ENCODE peak calls at places on chromosomes 11 and 22, in five cellular contexts. One of them, this sample, is unnamed.

GRCh38 chr22:23494593-23495266 is 85.4 kb downstream of the IGLL1 start:
- DNase-seq in fibroblast of lung: no peak
- DNase-seq in kidney epithelial cell: no peak
- DNase-seq in tibial artery: no peak
- DNase-seq in AG09309: no peak
- DNase-seq in this sample: no peak

GRCh38 chr22:39236321-39237275 is 8.2 kb downstream of the PDGFB start:
- DNase-seq in tibial artery: no peak
- DNase-seq in fibroblast of lung: no peak
- DNase-seq in AG09309: no peak
- DNase-seq in kidney epithelial cell: no peak
- DNase-seq in this sample: no peak

GRCh38 chr11:33942954-33943353 is 51.1 kb upstream of the LMO2 start:
- DNase-seq in kidney epithelial cell: no peak
- DNase-seq in fibroblast of lung: peak; percentile 94
- DNase-seq in AG09309: peak; percentile 33
- DNase-seq in tibial artery: peak; percentile 78
- DNase-seq in this sample: no peak

GRCh38 chr11:76266269-76266668 is 60.0 kb upstream of the WNT11 start:
- DNase-seq in kidney epithelial cell: peak; percentile 63
- DNase-seq in AG09309: peak; percentile 51
- DNase-seq in tibial artery: peak; percentile 72
- DNase-seq in fibroblast of lung: peak; percentile 80
- DNase-seq in this sample: peak; percentile 31

GRCh38 chr11:71463331-71464211 is 10.6 kb downstream of the NADSYN1 start:
- DNase-seq in kidney epithelial cell: no peak
- DNase-seq in fibroblast of lung: no peak
- DNase-seq in tibial artery: no peak
- DNase-seq in AG09309: no peak
- DNase-seq in this sample: no peak

GRCh38 chr11:95655544-95655943 is 134.0 kb downstream of the FAM76B start:
- DNase-seq in AG09309: no peak
- DNase-seq in fibroblast of lung: no peak
- DNase-seq in tibial artery: no peak
- DNase-seq in kidney epithelial cell: no peak
- DNase-seq in this sample: no peak

GRCh38 chr11:73521621-73522020 is 76.3 kb downstream of the FAM168A start:
- DNase-seq in kidney epithelial cell: peak; percentile 16
- DNase-seq in tibial artery: no peak
- DNase-seq in AG09309: no peak
- DNase-seq in fibroblast of lung: peak; percentile 61
- DNase-seq in this sample: no peak

GRCh38 chr22:35904332-35904692 is 124.3 kb downstream of the RBFOX2 start:
- DNase-seq in kidney epithelial cell: no peak
- DNase-seq in fibroblast of lung: no peak
- DNase-seq in tibial artery: no peak
- DNase-seq in AG09309: no peak
- DNase-seq in this sample: no peak

GRCh38 chr11:74121804-74122203 is 49.0 kb downstream of the C2CD3 start:
- DNase-seq in AG09309: no peak
- DNase-seq in kidney epithelial cell: no peak
- DNase-seq in fibroblast of lung: no peak
- DNase-seq in tibial artery: no peak
- DNase-seq in this sample: no peak

GRCh38 chr11:46511352-46511751 is 82.5 kb downstream of the AMBRA1 start:
- DNase-seq in tibial artery: no peak
- DNase-seq in kidney epithelial cell: no peak
- DNase-seq in AG09309: no peak
- DNase-seq in fibroblast of lung: no peak
- DNase-seq in this sample: no peak

GRCh38 chr11:94721565-94722292 is 46.4 kb upstream of the AMOTL1 start:
- DNase-seq in fibroblast of lung: no peak
- DNase-seq in kidney epithelial cell: no peak
- DNase-seq in AG09309: no peak
- DNase-seq in tibial artery: no peak
- DNase-seq in this sample: no peak

DNA sequence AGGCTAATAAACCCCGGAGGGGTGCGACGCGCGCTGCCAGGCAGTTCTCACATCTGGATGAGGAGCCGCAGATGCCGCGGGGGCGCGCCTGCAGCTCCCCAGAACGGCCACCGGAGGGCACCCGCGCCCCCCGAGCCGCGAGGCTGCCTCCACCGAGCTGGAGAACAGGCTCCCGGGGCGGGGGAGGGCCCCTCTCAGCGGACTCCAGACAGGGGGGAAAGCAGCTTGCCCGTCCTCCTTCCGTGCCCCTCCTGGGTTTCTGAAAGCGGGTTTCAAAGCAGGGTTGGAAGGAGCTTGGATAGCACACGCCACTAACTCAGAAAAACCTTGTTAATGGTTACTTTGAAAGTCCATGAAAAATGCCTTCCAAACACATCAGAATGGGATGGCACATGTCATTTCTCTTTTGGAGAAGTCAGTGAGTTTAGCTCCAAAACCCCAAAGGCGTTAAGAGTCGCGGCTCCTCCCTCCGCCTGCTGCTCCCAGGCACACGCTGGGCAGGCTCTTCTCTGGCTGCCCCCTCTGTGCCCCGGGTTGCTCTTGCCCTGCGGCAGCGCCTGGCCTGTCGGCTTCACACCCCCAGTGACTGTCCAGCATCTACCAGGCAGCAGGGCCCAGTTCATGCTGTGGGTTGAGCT is 317.8 kb downstream of the NTM start:
- DNase-seq in tibial artery: no peak
- DNase-seq in kidney epithelial cell: no peak
- DNase-seq in fibroblast of lung: peak; percentile 42
- DNase-seq in AG09309: no peak
- DNase-seq in this sample: no peak
- H3K4me3 ChIP-seq in tibial artery: no peak overlapping the region
- H3K4me3 ChIP-seq in kidney epithelial cell: peak overlapping the region; percentile 6
- H3K4me3 ChIP-seq in fibroblast of lung: no peak overlapping the region
- H3K4me3 ChIP-seq in AG09309: peak overlapping the region; percentile 28
- H3K4me3 ChIP-seq in this sample: peak overlapping the region; percentile 43

DNA sequence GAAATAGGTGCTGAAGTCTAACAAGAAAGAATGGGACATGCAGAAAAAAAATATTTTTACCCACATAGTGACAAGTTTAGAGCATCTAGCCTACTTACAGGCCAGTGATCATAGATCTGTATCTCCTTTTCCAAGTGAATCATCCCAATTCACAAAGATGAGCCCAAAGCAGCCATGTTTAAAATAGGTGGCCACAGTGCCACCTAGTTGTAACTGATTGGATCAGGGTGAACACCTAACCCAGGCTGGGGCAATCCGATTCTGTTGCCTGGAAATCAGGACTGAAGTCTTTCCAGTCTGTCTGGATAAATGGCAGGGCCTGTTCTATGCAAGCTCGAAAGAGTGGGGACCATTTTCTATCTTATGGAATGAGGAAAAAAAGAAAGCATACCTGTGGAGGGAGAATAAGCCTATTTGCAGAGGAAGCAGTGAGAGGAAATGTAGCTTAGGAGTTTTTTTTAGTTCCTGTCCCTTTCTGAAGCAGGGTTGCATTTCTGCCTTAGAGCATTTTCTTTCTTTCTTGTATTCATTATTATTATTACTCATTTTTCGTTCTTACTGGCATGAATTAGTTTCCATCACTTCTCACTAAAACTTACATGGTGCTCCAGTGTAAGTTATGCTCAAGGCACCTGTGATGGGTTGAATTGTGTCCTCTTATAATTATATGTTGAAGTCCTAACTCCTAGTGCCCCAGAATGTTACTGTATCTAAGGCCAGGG is 113.2 kb upstream of the RAG2 start:
- DNase-seq in AG09309: no peak
- DNase-seq in kidney epithelial cell: no peak
- DNase-seq in tibial artery: no peak
- DNase-seq in fibroblast of lung: no peak
- DNase-seq in this sample: no peak
- TF ChIP-seq CTCF in AG09309: no peak
- TF ChIP-seq CTCF in kidney epithelial cell: peak; percentile 10
- TF ChIP-seq CTCF in tibial artery: no peak
- TF ChIP-seq CTCF in fibroblast of lung: no peak
- TF ChIP-seq CTCF in this sample: no peak

GRCh38 chr22:41943661-41944209 is 3.2 kb downstream of the CENPM start:
- DNase-seq in AG09309: no peak
- DNase-seq in tibial artery: no peak
- DNase-seq in fibroblast of lung: peak; percentile 32
- DNase-seq in kidney epithelial cell: no peak
- DNase-seq in this sample: no peak

GRCh38 chr22:41948142-41948541 is 1.2 kb upstream of the CENPM start:
- DNase-seq in fibroblast of lung: no peak
- DNase-seq in kidney epithelial cell: no peak
- DNase-seq in AG09309: no peak
- DNase-seq in tibial artery: no peak
- DNase-seq in this sample: no peak

GRCh38 chr22:41946360-41947180 is at the start of gene CENPM:
- DNase-seq in tibial artery: peak; percentile 92
- DNase-seq in fibroblast of lung: peak; percentile 91
- DNase-seq in kidney epithelial cell: peak; percentile 74
- DNase-seq in AG09309: peak; percentile 61
- DNase-seq in this sample: no peak

GRCh38 chr22:41949297-41949965 is 2.5 kb upstream of the CENPM start:
- DNase-seq in fibroblast of lung: no peak
- DNase-seq in tibial artery: no peak
- DNase-seq in AG09309: no peak
- DNase-seq in kidney epithelial cell: no peak
- DNase-seq in this sample: no peak

GRCh38 chr22:41947181-41948080 is 479 bp upstream of the CENPM start:
- DNase-seq in tibial artery: no peak
- DNase-seq in kidney epithelial cell: no peak
- DNase-seq in AG09309: no peak
- DNase-seq in fibroblast of lung: no peak
- DNase-seq in this sample: no peak
- H3K4me3 ChIP-seq in tibial artery: peak overlapping the region; percentile 56
- H3K4me3 ChIP-seq in kidney epithelial cell: peak overlapping the region; percentile 66
- H3K4me3 ChIP-seq in AG09309: peak overlapping the region; percentile 60
- H3K4me3 ChIP-seq in fibroblast of lung: peak overlapping the region; percentile 87
- H3K4me3 ChIP-seq in this sample: peak overlapping the region; percentile 88

GRCh38 chr11:86981777-86982540 is 26.8 kb upstream of the FZD4 start:
- DNase-seq in AG09309: no peak
- DNase-seq in tibial artery: no peak
- DNase-seq in fibroblast of lung: no peak
- DNase-seq in kidney epithelial cell: no peak
- DNase-seq in this sample: no peak
- TF ChIP-seq CTCF in AG09309: no peak
- TF ChIP-seq CTCF in tibial artery: no peak
- TF ChIP-seq CTCF in fibroblast of lung: no peak
- TF ChIP-seq CTCF in kidney epithelial cell: no peak
- TF ChIP-seq CTCF in this sample: no peak

GRCh38 chr11:121225402-121225801 is 67.2 kb upstream of the SC5D start:
- DNase-seq in AG09309: no peak
- DNase-seq in tibial artery: no peak
- DNase-seq in kidney epithelial cell: no peak
- DNase-seq in fibroblast of lung: no peak
- DNase-seq in this sample: no peak

GRCh38 chr11:121226415-121227263 is 65.9 kb upstream of the SC5D start:
- DNase-seq in fibroblast of lung: no peak
- DNase-seq in kidney epithelial cell: no peak
- DNase-seq in AG09309: no peak
- DNase-seq in tibial artery: no peak
- DNase-seq in this sample: no peak

GRCh38 chr11:121221801-121222200 is 70.8 kb upstream of the SC5D start:
- DNase-seq in tibial artery: no peak
- DNase-seq in fibroblast of lung: no peak
- DNase-seq in kidney epithelial cell: no peak
- DNase-seq in AG09309: no peak
- DNase-seq in this sample: no peak
- H3K4me3 ChIP-seq in tibial artery: no peak overlapping the region
- H3K4me3 ChIP-seq in fibroblast of lung: no peak overlapping the region
- H3K4me3 ChIP-seq in kidney epithelial cell: no peak overlapping the region
- H3K4me3 ChIP-seq in AG09309: no peak overlapping the region
- H3K4me3 ChIP-seq in this sample: no peak overlapping the region

GRCh38 chr11:114953039-114953438 is 274.7 kb downstream of the NXPE2 start:
- DNase-seq in kidney epithelial cell: no peak
- DNase-seq in AG09309: no peak
- DNase-seq in tibial artery: no peak
- DNase-seq in fibroblast of lung: no peak
- DNase-seq in this sample: no peak
- TF ChIP-seq CTCF in kidney epithelial cell: no peak
- TF ChIP-seq CTCF in AG09309: no peak
- TF ChIP-seq CTCF in tibial artery: no peak
- TF ChIP-seq CTCF in fibroblast of lung: no peak
- TF ChIP-seq CTCF in this sample: no peak

DNA sequence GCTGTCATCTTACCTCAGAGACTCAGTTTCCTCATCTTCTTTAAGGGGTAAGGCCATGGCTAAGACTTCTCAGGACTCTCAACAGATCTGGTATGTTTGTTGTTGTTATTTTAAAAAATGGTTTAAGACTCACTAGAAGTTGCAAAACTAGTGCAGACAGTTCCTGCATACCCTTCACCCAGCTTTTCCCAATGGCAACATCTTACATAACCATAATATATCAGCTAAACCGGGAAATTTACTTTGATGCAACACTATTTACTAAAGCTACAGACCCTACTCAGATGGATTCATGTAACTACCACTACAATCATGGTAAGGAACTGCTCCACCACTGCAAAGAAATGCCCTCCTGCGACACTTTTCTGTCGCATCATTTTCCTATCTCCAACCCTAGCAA is 20.4 kb downstream of the LGR4 start:
- DNase-seq in AG09309: no peak
- DNase-seq in fibroblast of lung: no peak
- DNase-seq in tibial artery: no peak
- DNase-seq in kidney epithelial cell: no peak
- DNase-seq in this sample: no peak
- H3K4me3 ChIP-seq in AG09309: no peak overlapping the region
- H3K4me3 ChIP-seq in fibroblast of lung: no peak overlapping the region
- H3K4me3 ChIP-seq in tibial artery: no peak overlapping the region
- H3K4me3 ChIP-seq in kidney epithelial cell: no peak overlapping the region
- H3K4me3 ChIP-seq in this sample: no peak overlapping the region

GRCh38 chr11:47756208-47756607 is 10.9 kb downstream of the FNBP4 start:
- DNase-seq in tibial artery: no peak
- DNase-seq in kidney epithelial cell: no peak
- DNase-seq in fibroblast of lung: no peak
- DNase-seq in AG09309: no peak
- DNase-seq in this sample: no peak
- TF ChIP-seq CTCF in tibial artery: no peak
- TF ChIP-seq CTCF in kidney epithelial cell: no peak
- TF ChIP-seq CTCF in fibroblast of lung: no peak
- TF ChIP-seq CTCF in AG09309: no peak
- TF ChIP-seq CTCF in this sample: no peak

GRCh38 chr11:44607987-44608386 is 42.5 kb downstream of the CD82 start:
- DNase-seq in tibial artery: no peak
- DNase-seq in AG09309: no peak
- DNase-seq in kidney epithelial cell: peak; percentile 50
- DNase-seq in fibroblast of lung: peak; percentile 61
- DNase-seq in this sample: no peak
- H3K4me3 ChIP-seq in tibial artery: no peak overlapping the region
- H3K4me3 ChIP-seq in AG09309: no peak overlapping the region
- H3K4me3 ChIP-seq in kidney epithelial cell: no peak overlapping the region
- H3K4me3 ChIP-seq in fibroblast of lung: no peak overlapping the region
- H3K4me3 ChIP-seq in this sample: no peak overlapping the region